ENCODE peak calls at places on chromosomes 5 and 9, in five cellular contexts. One of them, this sample, is unnamed. For H3K4me1, the result is how much of the 10 kb centered on the place peaks cover.

GRCh38 chr9:121620777-121621437 is 30.5 kb upstream of the DAB2IP start:
- DNase-seq in stomach: no peak
- DNase-seq in thyroid gland: peak
- DNase-seq in effector memory CD4-positive, alpha-beta T cell: no peak
- DNase-seq in H9: peak
- DNase-seq in this sample: no peak

GRCh38 chr5:163534476-163535172 is 29.2 kb downstream of the MAT2B start:
- DNase-seq in stomach: no peak
- DNase-seq in thyroid gland: no peak
- DNase-seq in effector memory CD4-positive, alpha-beta T cell: no peak
- DNase-seq in H9: peak
- DNase-seq in this sample: no peak

GRCh38 chr9:92610470-92611420 is 59.2 kb downstream of the IPPK start:
- DNase-seq in stomach: no peak
- DNase-seq in thyroid gland: no peak
- DNase-seq in effector memory CD4-positive, alpha-beta T cell: no peak
- DNase-seq in H9: no peak
- DNase-seq in this sample: no peak

GRCh38 chr9:98080346-98080745 is 23.8 kb downstream of the NANS start:
- DNase-seq in stomach: no peak
- DNase-seq in thyroid gland: no peak
- DNase-seq in effector memory CD4-positive, alpha-beta T cell: no peak
- DNase-seq in H9: no peak
- DNase-seq in this sample: no peak

GRCh38 chr5:43073597-43074546 is 33.8 kb upstream of the ANXA2R start:
- DNase-seq in stomach: peak
- DNase-seq in thyroid gland: no peak
- DNase-seq in effector memory CD4-positive, alpha-beta T cell: peak
- DNase-seq in H9: peak
- DNase-seq in this sample: no peak

GRCh38 chr9:14151451-14151850 is 162.5 kb downstream of the NFIB start:
- DNase-seq in stomach: no peak
- DNase-seq in thyroid gland: no peak
- DNase-seq in effector memory CD4-positive, alpha-beta T cell: no peak
- DNase-seq in H9: no peak
- DNase-seq in this sample: no peak

GRCh38 chr9:114289571-114290481 is 33.1 kb upstream of the ORM1 start:
- DNase-seq in stomach: no peak
- DNase-seq in thyroid gland: no peak
- DNase-seq in effector memory CD4-positive, alpha-beta T cell: no peak
- DNase-seq in H9: peak
- DNase-seq in this sample: no peak

GRCh38 chr5:151066920-151067319 is 13.9 kb downstream of the TNIP1 start:
- DNase-seq in stomach: no peak
- DNase-seq in thyroid gland: no peak
- DNase-seq in effector memory CD4-positive, alpha-beta T cell: no peak
- DNase-seq in H9: no peak
- DNase-seq in this sample: no peak

GRCh38 chr9:78682206-78682605 is 385.3 kb downstream of the PSAT1 start:
- DNase-seq in stomach: no peak
- DNase-seq in thyroid gland: no peak
- DNase-seq in effector memory CD4-positive, alpha-beta T cell: no peak
- DNase-seq in H9: no peak
- DNase-seq in this sample: no peak

DNA sequence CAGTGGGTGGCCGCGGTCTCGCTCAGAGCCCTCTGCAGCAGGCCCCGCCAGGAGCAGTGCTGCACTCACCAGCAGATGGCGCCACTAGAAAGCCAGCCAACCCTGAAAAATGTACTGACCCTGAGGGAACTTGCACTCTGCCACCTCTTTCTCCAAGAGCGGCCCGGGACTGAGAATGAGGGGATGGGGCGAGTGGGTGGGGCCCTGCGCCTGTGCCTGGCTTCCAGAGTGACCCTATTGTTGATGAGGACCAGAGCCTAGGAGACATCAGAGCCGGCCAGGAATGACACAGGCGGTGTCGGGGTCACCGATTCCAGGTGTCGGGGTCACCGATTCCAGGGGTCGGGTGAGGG is 2.9 kb upstream of the IL17B start:
- DNase-seq in stomach: peak
- DNase-seq in thyroid gland: peak
- DNase-seq in effector memory CD4-positive, alpha-beta T cell: peak
- DNase-seq in H9: peak
- DNase-seq in this sample: peak
- H3K4me1 ChIP-seq in stomach: under half
- H3K4me1 ChIP-seq in thyroid gland: under half
- H3K4me1 ChIP-seq in effector memory CD4-positive, alpha-beta T cell: under half
- H3K4me1 ChIP-seq in H9: under half
- H3K4me1 ChIP-seq in this sample: under half

GRCh38 chr5:78956901-78957300 is 28.2 kb downstream of the ARSB start:
- DNase-seq in stomach: no peak
- DNase-seq in thyroid gland: no peak
- DNase-seq in effector memory CD4-positive, alpha-beta T cell: no peak
- DNase-seq in H9: no peak
- DNase-seq in this sample: no peak

GRCh38 chr5:78958672-78959410 is 26.3 kb downstream of the ARSB start:
- DNase-seq in stomach: no peak
- DNase-seq in thyroid gland: peak
- DNase-seq in effector memory CD4-positive, alpha-beta T cell: no peak
- DNase-seq in H9: no peak
- DNase-seq in this sample: no peak

GRCh38 chr5:78953092-78953800 is 31.9 kb downstream of the ARSB start:
- DNase-seq in stomach: no peak
- DNase-seq in thyroid gland: no peak
- DNase-seq in effector memory CD4-positive, alpha-beta T cell: no peak
- DNase-seq in H9: no peak
- DNase-seq in this sample: no peak
- H3K27ac ChIP-seq in stomach: no peak
- H3K27ac ChIP-seq in thyroid gland: no peak
- H3K27ac ChIP-seq in effector memory CD4-positive, alpha-beta T cell: no peak
- H3K27ac ChIP-seq in H9: no peak
- H3K27ac ChIP-seq in this sample: no peak

DNA sequence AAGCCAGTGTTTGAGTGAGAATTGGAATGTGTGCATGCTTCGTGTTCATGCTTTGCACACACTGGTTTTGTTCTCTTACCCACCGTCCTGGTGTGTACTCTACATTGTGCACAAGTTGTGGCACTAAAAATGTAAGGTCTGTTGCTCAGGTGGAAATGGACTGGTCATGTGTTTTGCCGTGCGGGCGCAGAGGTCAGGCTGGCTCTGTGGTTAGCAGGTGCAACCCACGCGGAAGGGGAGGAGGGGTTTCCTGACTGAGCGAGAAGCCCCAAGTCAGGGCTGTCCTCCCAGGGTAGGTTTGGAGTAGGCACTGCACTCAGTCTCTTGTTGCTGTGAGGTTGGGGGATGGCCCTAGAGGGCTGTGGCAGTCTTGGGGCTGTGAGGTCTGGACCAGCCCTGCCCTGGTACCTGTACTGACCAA is 86.6 kb downstream of the EHMT1 start:
- DNase-seq in stomach: no peak
- DNase-seq in thyroid gland: peak
- DNase-seq in effector memory CD4-positive, alpha-beta T cell: no peak
- DNase-seq in H9: no peak
- DNase-seq in this sample: no peak
- H3K4me1 ChIP-seq in stomach: under half
- H3K4me1 ChIP-seq in thyroid gland: under half
- H3K4me1 ChIP-seq in effector memory CD4-positive, alpha-beta T cell: under half
- H3K4me1 ChIP-seq in H9: under half
- H3K4me1 ChIP-seq in this sample: under half

DNA sequence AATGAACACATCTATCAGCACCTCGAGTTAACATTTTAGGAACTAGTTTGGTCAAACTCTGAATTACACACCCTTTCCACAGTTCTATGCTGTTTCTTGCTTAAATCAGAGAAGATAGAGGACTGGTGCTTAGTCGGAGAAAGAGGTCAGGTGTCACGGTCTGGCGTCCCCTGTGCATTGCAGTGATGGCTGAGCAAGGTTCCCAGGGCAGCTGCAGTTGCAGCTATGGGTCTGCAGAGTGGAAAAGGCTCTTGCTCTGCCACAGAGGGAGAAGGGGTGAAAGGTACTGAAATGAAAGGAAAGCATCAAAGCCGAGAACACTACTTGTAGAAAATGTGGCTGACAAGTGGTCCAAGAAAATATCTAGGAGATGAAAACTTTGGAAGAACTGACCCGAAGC is 25.2 kb upstream of the SH3RF2 start:
- DNase-seq in stomach: no peak
- DNase-seq in thyroid gland: no peak
- DNase-seq in effector memory CD4-positive, alpha-beta T cell: no peak
- DNase-seq in H9: no peak
- DNase-seq in this sample: no peak
- H3K27ac ChIP-seq in stomach: no peak
- H3K27ac ChIP-seq in thyroid gland: no peak
- H3K27ac ChIP-seq in effector memory CD4-positive, alpha-beta T cell: no peak
- H3K27ac ChIP-seq in H9: no peak
- H3K27ac ChIP-seq in this sample: no peak

GRCh38 chr9:124311283-124311682 is 53.5 kb downstream of the NEK6 start:
- DNase-seq in stomach: no peak
- DNase-seq in thyroid gland: no peak
- DNase-seq in effector memory CD4-positive, alpha-beta T cell: no peak
- DNase-seq in H9: peak
- DNase-seq in this sample: no peak

GRCh38 chr9:124307379-124308030 is 49.8 kb downstream of the NEK6 start:
- DNase-seq in stomach: no peak
- DNase-seq in thyroid gland: no peak
- DNase-seq in effector memory CD4-positive, alpha-beta T cell: no peak
- DNase-seq in H9: no peak
- DNase-seq in this sample: no peak

GRCh38 chr9:124312290-124313265 is 54.8 kb downstream of the NEK6 start:
- DNase-seq in stomach: no peak
- DNase-seq in thyroid gland: no peak
- DNase-seq in effector memory CD4-positive, alpha-beta T cell: no peak
- DNase-seq in H9: no peak
- DNase-seq in this sample: no peak

GRCh38 chr9:124308606-124309310 is 51.0 kb downstream of the NEK6 start:
- DNase-seq in stomach: no peak
- DNase-seq in thyroid gland: no peak
- DNase-seq in effector memory CD4-positive, alpha-beta T cell: no peak
- DNase-seq in H9: no peak
- DNase-seq in this sample: no peak

GRCh38 chr9:124309665-124310064 is 51.9 kb downstream of the NEK6 start:
- DNase-seq in stomach: no peak
- DNase-seq in thyroid gland: no peak
- DNase-seq in effector memory CD4-positive, alpha-beta T cell: no peak
- DNase-seq in H9: peak
- DNase-seq in this sample: no peak
- H3K4me1 ChIP-seq in stomach: under half
- H3K4me1 ChIP-seq in thyroid gland: under half
- H3K4me1 ChIP-seq in effector memory CD4-positive, alpha-beta T cell: under half
- H3K4me1 ChIP-seq in H9: under half
- H3K4me1 ChIP-seq in this sample: under half

This sample was measured in prostate gland.